ENCODE peak calls at places on chromosomes 13 and 19, in six cellular contexts. One of them, this sample, is unnamed.

GRCh38 chr19:6271251-6271650 is 8.5 kb downstream of the MLLT1 start:
- DNase-seq in H9: peak
- DNase-seq in Peyer's patch: peak
- DNase-seq in 8988T: no peak
- DNase-seq in NCI-H345: no peak
- DNase-seq in central memory CD4-positive, alpha-beta T cell: no peak
- DNase-seq in this sample: peak

GRCh38 chr19:56637976-56638555 is 4.9 kb upstream of the SMIM17 start:
- DNase-seq in H9: peak
- DNase-seq in Peyer's patch: no peak
- DNase-seq in 8988T: no peak
- DNase-seq in NCI-H345: no peak
- DNase-seq in central memory CD4-positive, alpha-beta T cell: no peak
- DNase-seq in this sample: peak

GRCh38 chr13:112705286-112705685 is 15.4 kb downstream of the ATP11A start:
- DNase-seq in H9: peak
- DNase-seq in Peyer's patch: peak
- DNase-seq in 8988T: no peak
- DNase-seq in NCI-H345: no peak
- DNase-seq in central memory CD4-positive, alpha-beta T cell: no peak
- DNase-seq in this sample: no peak

GRCh38 chr13:98910501-98910951 is 67.3 kb downstream of the DOCK9 start:
- DNase-seq in H9: no peak
- DNase-seq in Peyer's patch: no peak
- DNase-seq in 8988T: no peak
- DNase-seq in NCI-H345: no peak
- DNase-seq in central memory CD4-positive, alpha-beta T cell: peak
- DNase-seq in this sample: no peak

GRCh38 chr19:38684078-38684861 is 36.8 kb downstream of the ACTN4 start:
- DNase-seq in H9: peak
- DNase-seq in Peyer's patch: peak
- DNase-seq in 8988T: no peak
- DNase-seq in NCI-H345: no peak
- DNase-seq in central memory CD4-positive, alpha-beta T cell: peak
- DNase-seq in this sample: no peak

GRCh38 chr13:83085186-83085900 is 796.9 kb downstream of the SLITRK1 start:
- DNase-seq in H9: no peak
- DNase-seq in Peyer's patch: no peak
- DNase-seq in 8988T: no peak
- DNase-seq in NCI-H345: no peak
- DNase-seq in central memory CD4-positive, alpha-beta T cell: no peak
- DNase-seq in this sample: no peak

GRCh38 chr19:8311461-8312260 is 3.5 kb upstream of the CD320 start:
- DNase-seq in H9: no peak
- DNase-seq in Peyer's patch: peak
- DNase-seq in 8988T: no peak
- DNase-seq in NCI-H345: peak
- DNase-seq in central memory CD4-positive, alpha-beta T cell: no peak
- DNase-seq in this sample: no peak

GRCh38 chr19:18895038-18895827 is 725 bp downstream of the CERS1 start:
- DNase-seq in H9: peak
- DNase-seq in Peyer's patch: no peak
- DNase-seq in 8988T: peak
- DNase-seq in NCI-H345: no peak
- DNase-seq in central memory CD4-positive, alpha-beta T cell: no peak
- DNase-seq in this sample: peak

GRCh38 chr19:6663236-6664187 is 6.4 kb downstream of the TNFSF14 start:
- DNase-seq in H9: no peak
- DNase-seq in Peyer's patch: no peak
- DNase-seq in 8988T: no peak
- DNase-seq in NCI-H345: no peak
- DNase-seq in central memory CD4-positive, alpha-beta T cell: no peak
- DNase-seq in this sample: no peak

GRCh38 chr19:47494211-47494547 is 10.2 kb upstream of the KPTN start:
- DNase-seq in H9: no peak
- DNase-seq in Peyer's patch: no peak
- DNase-seq in 8988T: no peak
- DNase-seq in NCI-H345: no peak
- DNase-seq in central memory CD4-positive, alpha-beta T cell: no peak
- DNase-seq in this sample: no peak